ENCODE peak calls at places on chromosomes 16 and 17, in seven cellular contexts. J is CD4-positive, alpha-beta memory T cell; G is adrenal gland; I is right lobe of liver; W is breast epithelium; X is body of pancreas; C is CD8-positive, alpha-beta T cell. S is an unnamed sample.
A peak's percentile ranks its signal among the peaks of the same experiment; 100 is the strongest.

GRCh38 chr16:84357191-84357651 is 11.1 kb upstream of the ATP2C2 start:
- DNase-seq in I (no peak), C (no peak), W (no peak), J (no peak), X (no peak), G (no peak), S (no peak)

GRCh38 chr17:62714016-62714777 is 86.7 kb downstream of the MRC2 start:
- DNase-seq in C (no peak), W (no peak), J (no peak), G (no peak), I (no peak), X (no peak), S (no peak)

GRCh38 chr16:3026609-3027487 is 3.0 kb downstream of the THOC6 start:
- DNase-seq in C (no peak), I (no peak), J (no peak), W (no peak), G (no peak), X (no peak), S (no peak)

GRCh38 chr16:50696575-50697420 is 3.4 kb downstream of the NOD2 start:
- DNase-seq in I (peak; percentile 95), J (peak; percentile 71), G (peak; percentile 88), X (peak; percentile 51), W (peak; percentile 69), C (peak; percentile 58), S (no peak)

GRCh38 chr17:33292184-33292980 is 713 bp downstream of the ASIC2 start:
- DNase-seq in I (no peak), X (no peak), W (no peak), G (no peak), J (no peak), C (no peak), S (no peak)

GRCh38 chr16:17412221-17412620 is 58.5 kb downstream of the XYLT1 start:
- DNase-seq in I (no peak), W (no peak), G (no peak), J (no peak), X (no peak), C (no peak), S (no peak)

GRCh38 chr17:16417896-16418683 is 2.7 kb downstream of the TRPV2 start:
- DNase-seq in I (no peak), G (no peak), X (no peak), W (no peak), C (no peak), J (no peak), S (no peak)

GRCh38 chr16:75733305-75734141 is 7.2 kb upstream of the CPHXL start:
- DNase-seq in I (no peak), W (no peak), X (no peak), G (peak; percentile 4), C (no peak), J (no peak), S (no peak)

GRCh38 chr17:77827039-77827438 is 131.5 kb upstream of the TNRC6C start:
- DNase-seq in G (no peak), J (no peak), X (no peak), C (no peak), W (no peak), I (no peak), S (no peak)

GRCh38 chr17:46810837-46811236 is 7.7 kb downstream of the WNT3 start:
- DNase-seq in I (no peak), J (no peak), W (no peak), C (no peak), G (no peak), X (no peak), S (no peak)

GRCh38 chr16:21603920-21604319 is 4.5 kb downstream of the METTL9 start:
- DNase-seq in J (no peak), C (no peak), X (no peak), I (no peak), G (peak; percentile 76), W (no peak), S (no peak)

GRCh38 chr16:84369938-84370627 is 1.7 kb downstream of the ATP2C2 start:
- DNase-seq in J (no peak), W (no peak), X (peak; percentile 15), I (no peak), G (no peak), C (no peak), S (no peak)

GRCh38 chr17:48578616-48579560 is 738 bp upstream of the HOXB4 start:
- DNase-seq in I (no peak), X (no peak), G (no peak), W (no peak), C (no peak), J (no peak), S (no peak)

GRCh38 chr17:44905006-44906000 is 6.1 kb upstream of the EFTUD2 start:
- DNase-seq in X (no peak), G (no peak), C (no peak), I (no peak), W (no peak), J (no peak), S (no peak)

GRCh38 chr17:44906010-44906646 is 6.9 kb upstream of the EFTUD2 start:
- DNase-seq in J (no peak), G (peak; percentile 25), I (no peak), W (no peak), C (no peak), X (no peak), S (no peak)

GRCh38 chr17:44908761-44909326 is 6.5 kb downstream of the GFAP start:
- DNase-seq in C (no peak), X (no peak), W (no peak), I (no peak), G (no peak), J (no peak), S (no peak)

GRCh38 chr17:44907696-44908470 is 7.4 kb downstream of the GFAP start:
- DNase-seq in G (no peak), J (no peak), W (no peak), I (no peak), C (no peak), X (no peak), S (no peak)

DNA sequence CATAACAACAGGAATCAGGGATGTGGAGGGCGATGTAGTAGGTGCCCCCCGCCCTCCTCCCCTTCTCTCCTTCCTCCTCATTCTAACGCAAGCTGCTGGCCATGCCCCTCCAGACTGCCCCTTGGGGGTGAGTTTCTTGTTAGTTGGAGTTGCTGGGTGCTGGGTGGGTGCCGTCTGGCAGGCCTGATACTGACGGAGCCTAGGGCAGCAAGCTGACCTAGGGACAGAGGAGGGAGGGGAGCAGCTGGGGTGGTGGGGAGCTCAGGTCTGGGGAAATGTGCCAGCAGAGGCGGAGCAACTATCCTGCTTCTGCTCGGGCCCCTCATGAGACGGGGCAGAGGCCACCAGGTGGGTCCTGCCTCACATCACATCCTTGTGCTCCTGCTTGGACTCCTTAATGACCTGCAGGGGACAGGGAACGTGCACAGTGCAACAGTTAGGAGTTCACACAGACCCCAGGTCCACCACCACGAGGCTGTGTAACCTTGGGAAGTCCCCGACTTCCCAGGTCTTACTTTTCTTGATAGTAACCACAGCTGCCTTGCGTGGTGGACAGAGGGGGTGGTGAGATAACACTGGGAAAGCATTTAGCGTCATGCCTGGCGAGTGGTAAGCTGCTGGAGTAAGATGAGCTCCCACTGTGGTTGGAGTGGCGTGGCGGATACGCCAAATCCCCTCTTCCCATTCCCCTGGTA is 7.9 kb upstream of the EFTUD2 start:
- DNase-seq in J (no peak), I (no peak), G (no peak), X (no peak), C (no peak), W (no peak), S (no peak)
- H3K4me3 ChIP-seq in J (no peak overlapping the region), I (no peak overlapping the region), G (no peak overlapping the region), X (no peak overlapping the region), C (no peak overlapping the region), W (no peak overlapping the region), S (no peak overlapping the region)

GRCh38 chr16:24478401-24478800 is 61.0 kb upstream of the RBBP6 start:
- DNase-seq in I (no peak), G (no peak), X (no peak), J (no peak), W (no peak), C (no peak), S (no peak)
- H3K27ac ChIP-seq in I (no peak overlapping the region), G (no peak overlapping the region), X (no peak overlapping the region), J (no peak overlapping the region), W (no peak overlapping the region), C (no peak overlapping the region), S (no peak overlapping the region)

DNA sequence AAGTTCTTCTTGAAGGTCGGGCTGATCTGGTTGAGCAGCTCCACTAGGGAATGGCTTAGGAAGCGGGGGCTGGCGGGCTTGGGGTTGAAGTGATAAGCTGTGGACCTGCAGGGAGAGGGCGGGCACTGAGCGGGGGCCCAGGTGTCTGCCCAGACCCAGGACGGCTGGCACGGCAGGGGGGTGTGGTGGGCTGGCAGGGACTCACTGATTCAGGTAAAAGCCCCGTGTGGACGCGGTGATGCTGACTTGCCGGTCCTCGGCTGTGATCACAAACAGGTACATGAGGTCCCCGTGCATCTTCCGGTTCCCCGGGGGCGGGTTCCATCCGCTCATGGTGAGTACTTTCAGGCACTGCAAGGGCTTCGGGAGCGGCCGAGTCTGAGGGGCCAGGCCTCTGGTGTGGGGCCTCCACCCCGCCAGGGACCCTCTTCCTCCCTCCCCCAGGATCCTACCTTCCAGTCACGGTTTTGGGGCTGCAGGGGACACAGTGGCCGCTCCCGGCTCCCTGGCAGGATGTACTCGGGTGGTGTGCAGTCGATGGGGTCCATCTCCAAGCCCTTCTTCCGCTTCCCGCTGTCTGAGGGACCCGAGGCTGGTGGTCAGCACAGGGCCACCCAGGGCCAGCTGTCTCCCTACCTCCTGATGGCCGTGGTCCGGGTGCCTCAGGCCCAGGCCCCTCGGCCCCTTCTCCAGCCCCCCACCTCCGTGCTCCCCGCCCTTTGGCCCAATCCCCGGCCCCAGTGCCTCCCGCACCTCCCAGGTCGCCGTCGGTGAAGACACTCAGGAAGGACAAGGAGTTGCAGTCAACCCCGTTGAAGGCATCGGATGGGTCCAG is 10.2 kb downstream of the CLUH start:
- DNase-seq in W (peak; percentile 51), J (no peak), C (no peak), G (peak; percentile 5), X (no peak), I (peak; percentile 48), S (no peak)
- H3K4me3 ChIP-seq in W (no peak overlapping the region), J (no peak overlapping the region), C (no peak overlapping the region), G (no peak overlapping the region), X (no peak overlapping the region), I (no peak overlapping the region), S (no peak overlapping the region)

GRCh38 chr16:85898521-85899442 is at the start of gene IRF8:
- DNase-seq in G (peak; percentile 57), C (peak; percentile 73), W (no peak), X (peak; percentile 74), I (peak; percentile 93), J (peak; percentile 37), S (no peak)
- H3K27ac ChIP-seq in G (peak within 1 kb of the TSS; percentile 46), C (no peak within 1 kb of the TSS), W (no peak within 1 kb of the TSS), X (no peak within 1 kb of the TSS), I (peak within 1 kb of the TSS; percentile 95), J (no peak within 1 kb of the TSS), S (no peak within 1 kb of the TSS)